ENCODE peak calls at places on chromosomes 3 and 15, in six cellular contexts. G, U, A, Z, D and Y are unnamed samples.

GRCh38 chr15:67080118-67080899 is 14.9 kb downstream of the SMAD3 start:
- DNase-seq in G (peak), U (no peak), A (no peak), Z (no peak), D (peak), Y (peak)

GRCh38 chr15:64013179-64014043 is 32.9 kb downstream of the DAPK2 start:
- DNase-seq in G (no peak), U (no peak), A (peak), Z (no peak), D (no peak), Y (no peak)

GRCh38 chr3:4984511-4984864 is 5.3 kb downstream of the BHLHE40 start:
- DNase-seq in G (peak), U (no peak), A (no peak), Z (no peak), D (no peak), Y (no peak)

GRCh38 chr15:53787349-53787748 is 27.9 kb upstream of the WDR72 start:
- DNase-seq in G (no peak), U (no peak), A (no peak), Z (no peak), D (no peak), Y (no peak)

GRCh38 chr15:94305133-94305532 is 73.8 kb downstream of the MCTP2 start:
- DNase-seq in G (no peak), U (no peak), A (no peak), Z (no peak), D (no peak), Y (no peak)

GRCh38 chr3:195532858-195533257 is 10.3 kb downstream of the PPP1R2 start:
- DNase-seq in G (no peak), U (no peak), A (no peak), Z (no peak), D (no peak), Y (no peak)

GRCh38 chr3:131480116-131480515 is 22.7 kb downstream of the MRPL3 start:
- DNase-seq in G (no peak), U (no peak), A (no peak), Z (no peak), D (no peak), Y (no peak)

GRCh38 chr3:185112186-185112585 is 40.7 kb downstream of the C3orf70 start:
- DNase-seq in G (no peak), U (no peak), A (no peak), Z (no peak), D (no peak), Y (no peak)

GRCh38 chr15:98727115-98728040 is 79.0 kb downstream of the IGF1R start:
- DNase-seq in G (peak), U (no peak), A (peak), Z (peak), D (peak), Y (peak)

GRCh38 chr3:55870576-55870975 is 383.5 kb upstream of the WNT5A start:
- DNase-seq in G (no peak), U (no peak), A (no peak), Z (no peak), D (no peak), Y (no peak)

GRCh38 chr3:189673535-189673934 is 42.3 kb downstream of the TP63 start:
- DNase-seq in G (no peak), U (peak), A (no peak), Z (no peak), D (no peak), Y (no peak)

GRCh38 chr3:150069158-150069536 is 98.5 kb upstream of the PFN2 start:
- DNase-seq in G (no peak), U (no peak), A (no peak), Z (no peak), D (no peak), Y (no peak)

GRCh38 chr3:42080452-42080872 is 10.7 kb upstream of the TRAK1 start:
- DNase-seq in G (no peak), U (peak), A (peak), Z (no peak), D (no peak), Y (peak)

GRCh38 chr15:57867970-57868791 is 161.7 kb downstream of the POLR2M start:
- DNase-seq in G (no peak), U (peak), A (no peak), Z (no peak), D (no peak), Y (no peak)

GRCh38 chr15:57861805-57862586 is 155.5 kb downstream of the POLR2M start:
- DNase-seq in G (peak), U (no peak), A (no peak), Z (no peak), D (no peak), Y (peak)

GRCh38 chr15:57866149-57866736 is 159.7 kb downstream of the POLR2M start:
- DNase-seq in G (peak), U (peak), A (peak), Z (peak), D (peak), Y (peak)

GRCh38 chr15:57862761-57863160 is 156.2 kb downstream of the POLR2M start:
- DNase-seq in G (no peak), U (no peak), A (no peak), Z (no peak), D (no peak), Y (no peak)

GRCh38 chr15:57865294-57865693 is 158.8 kb downstream of the POLR2M start:
- DNase-seq in G (no peak), U (peak), A (no peak), Z (no peak), D (no peak), Y (no peak)
- TF ChIP-seq CTCF in G (peak), U (peak), A (no peak), Z (peak), D (peak), Y (peak)

GRCh38 chr3:156582784-156583183 is 27.9 kb upstream of the SSR3 start:
- DNase-seq in G (no peak), U (peak), A (no peak), Z (no peak), D (no peak), Y (peak)
- H3K4me3 ChIP-seq in G (no peak), U (no peak), A (no peak), Z (no peak), D (no peak), Y (no peak)

GRCh38 chr3:163943664-163944063 is 1134.6 kb downstream of the SI start:
- DNase-seq in G (no peak), U (no peak), A (no peak), Z (no peak), D (no peak), Y (no peak)

GRCh38 chr3:163936557-163936956 is 1141.7 kb downstream of the SI start:
- DNase-seq in G (no peak), U (no peak), A (no peak), Z (no peak), D (no peak), Y (no peak)

GRCh38 chr3:163935411-163935810 is 1142.9 kb downstream of the SI start:
- DNase-seq in G (no peak), U (no peak), A (no peak), Z (no peak), D (no peak), Y (no peak)

GRCh38 chr3:163939926-163940325 is 1138.4 kb downstream of the SI start:
- DNase-seq in G (peak), U (no peak), A (no peak), Z (no peak), D (no peak), Y (no peak)
- TF ChIP-seq CTCF in G (peak), U (no peak), A (no peak), Z (no peak), D (no peak), Y (no peak)

GRCh38 chr3:39193391-39193790 is 996 bp upstream of the XIRP1 start:
- DNase-seq in G (no peak), U (no peak), A (no peak), Z (no peak), D (no peak), Y (peak)

GRCh38 chr3:39191773-39192172 is 622 bp downstream of the XIRP1 start:
- DNase-seq in G (no peak), U (no peak), A (no peak), Z (no peak), D (no peak), Y (no peak)

GRCh38 chr3:39190281-39191025 is 1.9 kb downstream of the XIRP1 start:
- DNase-seq in G (no peak), U (no peak), A (no peak), Z (no peak), D (no peak), Y (no peak)

GRCh38 chr3:39191103-39191502 is 1.3 kb downstream of the XIRP1 start:
- DNase-seq in G (no peak), U (no peak), A (no peak), Z (no peak), D (no peak), Y (no peak)

GRCh38 chr3:39192490-39193092 is at the start of gene XIRP1:
- DNase-seq in G (no peak), U (peak), A (no peak), Z (no peak), D (no peak), Y (peak)
- H3K4me3 ChIP-seq in G (no peak), U (no peak), A (no peak), Z (peak), D (no peak), Y (no peak)

DNA sequence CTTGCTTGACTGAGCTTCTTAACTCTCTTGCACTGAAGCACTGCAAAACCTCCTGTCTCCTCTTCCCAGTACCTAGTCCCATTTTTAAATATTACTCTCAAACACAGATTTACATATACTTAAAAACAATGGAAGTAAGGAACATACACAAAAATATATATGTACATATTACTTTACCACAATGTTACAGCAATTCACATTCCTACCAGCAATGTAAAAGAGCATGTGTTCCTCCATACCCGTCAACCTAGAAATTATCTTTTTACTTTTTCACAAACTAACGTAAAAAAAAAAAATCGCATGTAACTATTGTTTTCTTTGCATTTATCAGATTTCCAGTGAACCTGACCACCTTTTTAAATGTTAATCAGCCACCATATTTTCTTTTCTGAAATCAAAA is 60.4 kb downstream of the RYK start:
- DNase-seq in G (no peak), U (no peak), A (no peak), Z (no peak), D (no peak), Y (no peak)
- TF ChIP-seq CTCF in G (no peak), U (no peak), A (no peak), Z (no peak), D (no peak), Y (peak)

GRCh38 chr15:74397239-74398068 is 30.0 kb upstream of the CYP11A1 start:
- DNase-seq in G (no peak), U (peak), A (no peak), Z (no peak), D (no peak), Y (no peak)
- H3K4me3 ChIP-seq in G (no peak), U (peak), A (no peak), Z (no peak), D (no peak), Y (no peak)

DNA sequence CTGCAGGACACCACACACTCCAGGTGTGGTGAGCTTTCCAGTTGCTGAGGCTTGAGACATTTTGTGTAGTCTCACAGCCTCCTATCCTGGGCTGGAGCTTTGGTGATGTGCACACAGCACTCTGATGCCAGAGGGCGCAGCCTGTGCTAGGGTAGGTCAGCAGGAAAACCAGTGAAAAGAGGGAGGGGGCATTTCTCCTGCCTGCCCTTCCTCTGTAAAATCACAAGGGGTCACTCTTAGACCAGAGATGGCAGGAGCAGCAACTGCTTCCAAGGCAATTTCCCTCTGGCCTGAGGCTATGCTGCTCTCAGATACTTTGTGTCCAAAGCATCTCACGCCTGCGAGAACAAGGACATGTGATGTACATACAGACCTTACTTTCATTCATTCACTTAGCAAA is 16.5 kb upstream of the MUSTN1 start:
- DNase-seq in G (peak), U (peak), A (no peak), Z (no peak), D (peak), Y (peak)
- TF ChIP-seq CTCF in G (peak), U (peak), A (peak), Z (peak), D (peak), Y (peak)